ENCODE peak calls at places on chromosomes 1 and 21, in four cellular contexts. B is GM13976, V is endodermal cell, R is NCI-H1105. S is an unnamed sample.

GRCh38 chr1:231420299-231420958 is 1.7 kb downstream of the EGLN1 start:
- DNase-seq in B (no peak), R (no peak), V (peak; percentile 54), S (peak; percentile 22)

GRCh38 chr1:229430761-229431269 is 3.1 kb downstream of the ACTA1 start:
- DNase-seq in V (peak; percentile 97), R (no peak), B (no peak), S (peak; percentile 94)

GRCh38 chr1:200374569-200375312 is 35.1 kb downstream of the ZNF281 start:
- DNase-seq in V (peak; percentile 37), B (no peak), R (no peak), S (no peak)

GRCh38 chr1:243837907-243838546 is 12.0 kb downstream of the AKT3 start:
- DNase-seq in B (no peak), V (no peak), R (no peak), S (no peak)

GRCh38 chr21:29190920-29191319 is 60.5 kb downstream of the MAP3K7CL start:
- DNase-seq in B (no peak), V (no peak), R (no peak), S (no peak)

GRCh38 chr1:21663251-21663950 is 5.8 kb downstream of the RAP1GAP start:
- DNase-seq in B (no peak), R (no peak), V (no peak), S (no peak)

GRCh38 chr1:27007909-27008582 is 4.6 kb downstream of the TENT5B start:
- DNase-seq in V (peak; percentile 88), B (no peak), R (no peak), S (peak; percentile 87)

GRCh38 chr1:109767596-109768334 is 4.0 kb upstream of the EPS8L3 start:
- DNase-seq in R (no peak), B (no peak), V (no peak), S (no peak)

GRCh38 chr1:241413974-241414373 is 57.0 kb upstream of the RGS7 start:
- DNase-seq in B (no peak), R (no peak), V (no peak), S (no peak)

GRCh38 chr1:30764939-30765582 is 7.5 kb upstream of the LAPTM5 start:
- DNase-seq in R (no peak), V (no peak), B (peak; percentile 79), S (no peak)

GRCh38 chr1:14697371-14697770 is 98.9 kb downstream of the KAZN start:
- DNase-seq in V (no peak), B (no peak), R (no peak), S (no peak)

GRCh38 chr1:245180496-245180895 is 25.7 kb downstream of the KIF26B start:
- DNase-seq in V (no peak), R (no peak), B (no peak), S (no peak)

GRCh38 chr1:83950106-83950661 is 48.7 kb downstream of the TTLL7 start:
- DNase-seq in B (no peak), R (no peak), V (no peak), S (no peak)

GRCh38 chr21:45997495-45998275 is 16.1 kb downstream of the COL6A1 start:
- DNase-seq in B (no peak), V (peak; percentile 42), R (no peak), S (no peak)

GRCh38 chr21:27564684-27565280 is 597.9 kb upstream of the ADAMTS5 start:
- DNase-seq in V (peak; percentile 76), B (no peak), R (no peak), S (peak; percentile 58)

GRCh38 chr21:42063578-42064521 is 7.3 kb upstream of the UMODL1 start:
- DNase-seq in V (no peak), R (no peak), B (peak; percentile 61), S (peak; percentile 20)

GRCh38 chr21:25183577-25183976 is 423.7 kb downstream of the MRPL39 start:
- DNase-seq in R (no peak), B (no peak), V (no peak), S (no peak)

GRCh38 chr1:183019860-183020259 is 3.4 kb upstream of the LAMC1 start:
- DNase-seq in V (no peak), B (no peak), R (no peak), S (peak; percentile 69)

GRCh38 chr1:204278254-204278653 is 64.5 kb upstream of the GOLT1A start:
- DNase-seq in R (no peak), V (no peak), B (no peak), S (no peak)

GRCh38 chr1:37703061-37703460 is 10.7 kb downstream of the CDCA8 start:
- DNase-seq in R (no peak), B (no peak), V (no peak), S (no peak)

GRCh38 chr1:226838456-226838855 is 32.0 kb upstream of the PSEN2 start:
- DNase-seq in V (no peak), R (no peak), B (no peak), S (no peak)

GRCh38 chr1:213982814-213983588 is 4.8 kb upstream of the PROX1 start:
- DNase-seq in V (peak; percentile 91), R (peak; percentile 34), B (no peak), S (peak; percentile 84)

GRCh38 chr21:31034378-31034777 is 3.9 kb downstream of the KRTAP19-8 start:
- DNase-seq in R (no peak), V (no peak), B (no peak), S (no peak)

GRCh38 chr21:32806810-32807386 is 35.3 kb upstream of the PAXBP1 start:
- DNase-seq in B (no peak), R (no peak), V (no peak), S (no peak)